ENCODE peak calls at places on chromosomes 3 and 15, in eight cellular contexts. T is T-cell, N is NCI-H187, G is mucosa of descending colon, R is NAMALWA, E is amygdala, Z is erythroblast, H is AG04450. W is an unnamed sample.

GRCh38 chr3:11606865-11607440 is 36.8 kb downstream of the VGLL4 start:
- DNase-seq in T (no peak), Z (no peak), G (no peak), E (no peak), R (no peak), N (no peak), H (no peak), W (no peak)

GRCh38 chr3:178255315-178255714 is 280.9 kb upstream of the KCNMB2 start:
- DNase-seq in N (no peak), G (no peak), E (no peak), T (no peak), H (no peak), Z (no peak), R (no peak), W (no peak)

GRCh38 chr3:67593761-67594234 is 60.6 kb downstream of the SUCLG2 start:
- DNase-seq in H (no peak), E (no peak), T (no peak), G (no peak), Z (peak; percentile 2), R (no peak), N (no peak), W (peak; percentile 13)

GRCh38 chr15:100732359-100733055 is 130.1 kb downstream of the ASB7 start:
- DNase-seq in N (no peak), H (no peak), G (no peak), E (no peak), Z (no peak), R (no peak), T (no peak), W (no peak)

GRCh38 chr3:159987291-159987711 is 1.3 kb upstream of the IL12A start:
- DNase-seq in R (no peak), E (no peak), Z (no peak), T (no peak), N (no peak), H (no peak), G (no peak), W (no peak)

GRCh38 chr15:101712078-101712477 is 12.2 kb downstream of the TARS3 start:
- DNase-seq in Z (no peak), H (no peak), T (no peak), N (no peak), R (no peak), E (no peak), G (no peak), W (no peak)

GRCh38 chr15:69668963-69669362 is 216.3 kb downstream of the RPLP1 start:
- DNase-seq in T (peak; percentile 7), G (peak; percentile 72), Z (no peak), R (peak; percentile 5), E (no peak), N (no peak), H (no peak), W (no peak)

GRCh38 chr3:4978259-4978965 is 825 bp upstream of the BHLHE40 start:
- DNase-seq in H (peak; percentile 92), E (peak; percentile 61), G (peak; percentile 98), N (peak; percentile 38), Z (peak; percentile 82), T (peak; percentile 70), R (peak; percentile 85), W (peak; percentile 90)

GRCh38 chr3:42544492-42545283 is 37.1 kb downstream of the SEC22C start:
- DNase-seq in T (no peak), R (no peak), G (peak; percentile 73), H (no peak), N (no peak), E (no peak), Z (no peak), W (no peak)

GRCh38 chr15:98914626-98915025 is 93.0 kb downstream of the PGPEP1L start:
- DNase-seq in E (no peak), N (no peak), T (no peak), G (no peak), Z (no peak), H (peak; percentile 84), R (no peak), W (no peak)